ENCODE peak calls at places on chromosomes 7 and 10, in four cellular contexts. One of them, this sample, is unnamed.

GRCh38 chr10:92110039-92110794 is 180.7 kb downstream of the CPEB3 start:
- DNase-seq in neural crest cell: no peak
- DNase-seq in glutamatergic neuron: no peak
- DNase-seq in dorsolateral prefrontal cortex: no peak
- DNase-seq in this sample: no peak

GRCh38 chr10:103632247-103632642 is 138.7 kb downstream of the NEURL1 start:
- DNase-seq in glutamatergic neuron: no peak
- DNase-seq in neural crest cell: no peak
- DNase-seq in dorsolateral prefrontal cortex: no peak
- DNase-seq in this sample: no peak

GRCh38 chr7:33706666-33707194 is 198.6 kb upstream of the BMPER start:
- DNase-seq in neural crest cell: no peak
- DNase-seq in dorsolateral prefrontal cortex: no peak
- DNase-seq in glutamatergic neuron: no peak
- DNase-seq in this sample: no peak

GRCh38 chr7:17253885-17254284 is 44.6 kb upstream of the AHR start:
- DNase-seq in neural crest cell: no peak
- DNase-seq in glutamatergic neuron: no peak
- DNase-seq in dorsolateral prefrontal cortex: no peak
- DNase-seq in this sample: no peak

GRCh38 chr7:33399528-33400213 is 270.3 kb downstream of the BBS9 start:
- DNase-seq in glutamatergic neuron: no peak
- DNase-seq in dorsolateral prefrontal cortex: no peak
- DNase-seq in neural crest cell: no peak
- DNase-seq in this sample: no peak

GRCh38 chr10:90642136-90642535 is 215.7 kb downstream of the HTR7 start:
- DNase-seq in dorsolateral prefrontal cortex: no peak
- DNase-seq in neural crest cell: no peak
- DNase-seq in glutamatergic neuron: no peak
- DNase-seq in this sample: no peak

GRCh38 chr7:81846398-81846797 is 76.6 kb upstream of the HGF start:
- DNase-seq in dorsolateral prefrontal cortex: no peak
- DNase-seq in glutamatergic neuron: no peak
- DNase-seq in neural crest cell: no peak
- DNase-seq in this sample: no peak

GRCh38 chr7:25031007-25031406 is 51.0 kb upstream of the OSBPL3 start:
- DNase-seq in dorsolateral prefrontal cortex: no peak
- DNase-seq in neural crest cell: no peak
- DNase-seq in glutamatergic neuron: no peak
- DNase-seq in this sample: peak

GRCh38 chr10:43417950-43418768 is 9.2 kb upstream of the HNRNPF start:
- DNase-seq in neural crest cell: no peak
- DNase-seq in glutamatergic neuron: no peak
- DNase-seq in dorsolateral prefrontal cortex: no peak
- DNase-seq in this sample: peak

GRCh38 chr10:72298774-72299519 is 25.2 kb downstream of the DDIT4 start:
- DNase-seq in neural crest cell: no peak
- DNase-seq in dorsolateral prefrontal cortex: no peak
- DNase-seq in glutamatergic neuron: no peak
- DNase-seq in this sample: no peak

GRCh38 chr10:13939391-13939790 is 352.6 kb downstream of the PRPF18 start:
- DNase-seq in neural crest cell: no peak
- DNase-seq in dorsolateral prefrontal cortex: no peak
- DNase-seq in glutamatergic neuron: no peak
- DNase-seq in this sample: no peak

GRCh38 chr10:80472234-80473095 is 18.4 kb downstream of the TSPAN14 start:
- DNase-seq in dorsolateral prefrontal cortex: no peak
- DNase-seq in neural crest cell: no peak
- DNase-seq in glutamatergic neuron: no peak
- DNase-seq in this sample: peak

GRCh38 chr10:77844177-77844576 is 82.4 kb downstream of the DLG5 start:
- DNase-seq in dorsolateral prefrontal cortex: no peak
- DNase-seq in glutamatergic neuron: no peak
- DNase-seq in neural crest cell: no peak
- DNase-seq in this sample: no peak

GRCh38 chr10:104117839-104118323 is 4.1 kb upstream of the SFR1 start:
- DNase-seq in dorsolateral prefrontal cortex: no peak
- DNase-seq in neural crest cell: no peak
- DNase-seq in glutamatergic neuron: no peak
- DNase-seq in this sample: no peak

GRCh38 chr7:158824028-158824427 is 5.3 kb downstream of the ESYT2 start:
- DNase-seq in glutamatergic neuron: no peak
- DNase-seq in dorsolateral prefrontal cortex: no peak
- DNase-seq in neural crest cell: no peak
- DNase-seq in this sample: peak

GRCh38 chr10:84563868-84564267 is 235.5 kb downstream of the CCSER2 start:
- DNase-seq in neural crest cell: no peak
- DNase-seq in dorsolateral prefrontal cortex: no peak
- DNase-seq in glutamatergic neuron: no peak
- DNase-seq in this sample: no peak

GRCh38 chr10:79399242-79399831 is 46.1 kb downstream of the ZCCHC24 start:
- DNase-seq in glutamatergic neuron: no peak
- DNase-seq in dorsolateral prefrontal cortex: peak
- DNase-seq in neural crest cell: peak
- DNase-seq in this sample: no peak

GRCh38 chr10:13987472-13987871 is 343.3 kb downstream of the FRMD4A start:
- DNase-seq in neural crest cell: no peak
- DNase-seq in glutamatergic neuron: no peak
- DNase-seq in dorsolateral prefrontal cortex: no peak
- DNase-seq in this sample: no peak

GRCh38 chr10:123751340-123751739 is 85.2 kb downstream of the GPR26 start:
- DNase-seq in dorsolateral prefrontal cortex: no peak
- DNase-seq in glutamatergic neuron: no peak
- DNase-seq in neural crest cell: no peak
- DNase-seq in this sample: no peak

GRCh38 chr7:30029696-30030095 is 1.5 kb downstream of the PLEKHA8 start:
- DNase-seq in neural crest cell: no peak
- DNase-seq in dorsolateral prefrontal cortex: no peak
- DNase-seq in glutamatergic neuron: no peak
- DNase-seq in this sample: no peak

GRCh38 chr7:42254217-42254616 is 17.2 kb upstream of the GLI3 start:
- DNase-seq in glutamatergic neuron: no peak
- DNase-seq in neural crest cell: no peak
- DNase-seq in dorsolateral prefrontal cortex: no peak
- DNase-seq in this sample: no peak

GRCh38 chr7:8068892-8069686 is 100.5 kb downstream of the GLCCI1 start:
- DNase-seq in neural crest cell: no peak
- DNase-seq in dorsolateral prefrontal cortex: no peak
- DNase-seq in glutamatergic neuron: peak
- DNase-seq in this sample: no peak

GRCh38 chr7:141551080-141551772 is at the start of gene AGK:
- DNase-seq in glutamatergic neuron: peak
- DNase-seq in dorsolateral prefrontal cortex: peak
- DNase-seq in neural crest cell: peak
- DNase-seq in this sample: peak

GRCh38 chr10:70690584-70690983 is 18.3 kb downstream of the ADAMTS14 start:
- DNase-seq in neural crest cell: no peak
- DNase-seq in dorsolateral prefrontal cortex: no peak
- DNase-seq in glutamatergic neuron: no peak
- DNase-seq in this sample: no peak

GRCh38 chr10:20885678-20886077 is 11.4 kb downstream of the NEBL start:
- DNase-seq in dorsolateral prefrontal cortex: no peak
- DNase-seq in neural crest cell: no peak
- DNase-seq in glutamatergic neuron: no peak
- DNase-seq in this sample: no peak

GRCh38 chr10:31464552-31464951 is 145.5 kb downstream of the ZEB1 start:
- DNase-seq in neural crest cell: no peak
- DNase-seq in dorsolateral prefrontal cortex: no peak
- DNase-seq in glutamatergic neuron: no peak
- DNase-seq in this sample: no peak

GRCh38 chr7:80134536-80135305 is at the start of gene GNAI1:
- DNase-seq in dorsolateral prefrontal cortex: peak
- DNase-seq in glutamatergic neuron: peak
- DNase-seq in neural crest cell: peak
- DNase-seq in this sample: peak

GRCh38 chr10:118800920-118801319 is 46.1 kb upstream of the CACUL1 start:
- DNase-seq in glutamatergic neuron: no peak
- DNase-seq in neural crest cell: no peak
- DNase-seq in dorsolateral prefrontal cortex: no peak
- DNase-seq in this sample: no peak

GRCh38 chr7:43856996-43857395 is 12.3 kb downstream of the MRPS24 start:
- DNase-seq in neural crest cell: no peak
- DNase-seq in dorsolateral prefrontal cortex: no peak
- DNase-seq in glutamatergic neuron: no peak
- DNase-seq in this sample: no peak

GRCh38 chr10:26269754-26270153 is 53.2 kb downstream of the GAD2 start:
- DNase-seq in neural crest cell: peak
- DNase-seq in glutamatergic neuron: no peak
- DNase-seq in dorsolateral prefrontal cortex: no peak
- DNase-seq in this sample: peak

GRCh38 chr10:75111367-75111905 is at the start of gene SAMD8:
- DNase-seq in neural crest cell: peak
- DNase-seq in glutamatergic neuron: peak
- DNase-seq in dorsolateral prefrontal cortex: peak
- DNase-seq in this sample: peak
- TF ChIP-seq CTCF in neural crest cell: peak
- TF ChIP-seq CTCF in glutamatergic neuron: peak
- TF ChIP-seq CTCF in dorsolateral prefrontal cortex: peak
- TF ChIP-seq CTCF in this sample: peak

GRCh38 chr10:88769384-88769783 is 9.6 kb downstream of the LIPN start:
- DNase-seq in neural crest cell: no peak
- DNase-seq in dorsolateral prefrontal cortex: no peak
- DNase-seq in glutamatergic neuron: no peak
- DNase-seq in this sample: no peak
- TF ChIP-seq CTCF in neural crest cell: no peak
- TF ChIP-seq CTCF in dorsolateral prefrontal cortex: no peak
- TF ChIP-seq CTCF in glutamatergic neuron: no peak
- TF ChIP-seq CTCF in this sample: no peak

GRCh38 chr7:99324559-99324958 is 1.1 kb upstream of the ARPC1A start:
- DNase-seq in neural crest cell: no peak
- DNase-seq in dorsolateral prefrontal cortex: no peak
- DNase-seq in glutamatergic neuron: no peak
- DNase-seq in this sample: no peak

GRCh38 chr7:99331002-99331401 is 5.3 kb downstream of the ARPC1A start:
- DNase-seq in glutamatergic neuron: no peak
- DNase-seq in dorsolateral prefrontal cortex: no peak
- DNase-seq in neural crest cell: no peak
- DNase-seq in this sample: no peak

GRCh38 chr7:99324966-99325596 is 617 bp upstream of the ARPC1A start:
- DNase-seq in glutamatergic neuron: no peak
- DNase-seq in neural crest cell: no peak
- DNase-seq in dorsolateral prefrontal cortex: no peak
- DNase-seq in this sample: no peak

GRCh38 chr7:99326408-99326782 is 697 bp downstream of the ARPC1A start:
- DNase-seq in dorsolateral prefrontal cortex: no peak
- DNase-seq in neural crest cell: no peak
- DNase-seq in glutamatergic neuron: no peak
- DNase-seq in this sample: no peak

GRCh38 chr7:99325597-99326407 is at the start of gene ARPC1A:
- DNase-seq in dorsolateral prefrontal cortex: peak
- DNase-seq in neural crest cell: peak
- DNase-seq in glutamatergic neuron: peak
- DNase-seq in this sample: peak
- TF ChIP-seq CTCF in dorsolateral prefrontal cortex: peak
- TF ChIP-seq CTCF in neural crest cell: peak
- TF ChIP-seq CTCF in glutamatergic neuron: peak
- TF ChIP-seq CTCF in this sample: no peak

GRCh38 chr7:46131916-46132795 is 211.1 kb upstream of the IGFBP3 start:
- DNase-seq in dorsolateral prefrontal cortex: no peak
- DNase-seq in neural crest cell: no peak
- DNase-seq in glutamatergic neuron: no peak
- DNase-seq in this sample: no peak
- TF ChIP-seq CTCF in dorsolateral prefrontal cortex: no peak
- TF ChIP-seq CTCF in neural crest cell: peak
- TF ChIP-seq CTCF in glutamatergic neuron: no peak
- TF ChIP-seq CTCF in this sample: no peak

DNA sequence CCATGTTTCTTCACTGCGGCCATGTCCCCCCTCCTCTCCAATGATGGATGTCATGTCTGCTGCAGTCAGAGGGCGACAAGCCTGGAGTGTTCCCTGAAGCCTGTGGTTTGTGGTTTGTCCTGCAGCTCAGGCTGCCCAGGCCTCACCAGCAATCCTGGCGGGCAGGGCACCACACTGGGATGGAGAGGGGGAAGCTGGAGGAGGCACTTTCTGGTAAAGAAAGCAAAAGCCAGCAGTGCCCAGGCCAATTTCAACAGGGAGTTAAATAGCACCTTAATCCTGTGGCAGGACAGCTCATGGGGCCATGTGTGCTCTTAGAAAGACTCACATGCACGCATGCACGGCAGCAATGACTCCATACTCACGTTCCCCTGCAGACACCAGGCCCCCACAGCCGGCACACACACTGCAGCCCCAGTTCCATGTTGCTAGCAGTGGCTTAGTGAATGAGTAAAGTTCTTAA is 158.3 kb downstream of the EGFR start:
- DNase-seq in neural crest cell: no peak
- DNase-seq in glutamatergic neuron: no peak
- DNase-seq in dorsolateral prefrontal cortex: no peak
- DNase-seq in this sample: no peak
- TF ChIP-seq CTCF in neural crest cell: no peak
- TF ChIP-seq CTCF in glutamatergic neuron: no peak
- TF ChIP-seq CTCF in dorsolateral prefrontal cortex: no peak
- TF ChIP-seq CTCF in this sample: no peak

DNA sequence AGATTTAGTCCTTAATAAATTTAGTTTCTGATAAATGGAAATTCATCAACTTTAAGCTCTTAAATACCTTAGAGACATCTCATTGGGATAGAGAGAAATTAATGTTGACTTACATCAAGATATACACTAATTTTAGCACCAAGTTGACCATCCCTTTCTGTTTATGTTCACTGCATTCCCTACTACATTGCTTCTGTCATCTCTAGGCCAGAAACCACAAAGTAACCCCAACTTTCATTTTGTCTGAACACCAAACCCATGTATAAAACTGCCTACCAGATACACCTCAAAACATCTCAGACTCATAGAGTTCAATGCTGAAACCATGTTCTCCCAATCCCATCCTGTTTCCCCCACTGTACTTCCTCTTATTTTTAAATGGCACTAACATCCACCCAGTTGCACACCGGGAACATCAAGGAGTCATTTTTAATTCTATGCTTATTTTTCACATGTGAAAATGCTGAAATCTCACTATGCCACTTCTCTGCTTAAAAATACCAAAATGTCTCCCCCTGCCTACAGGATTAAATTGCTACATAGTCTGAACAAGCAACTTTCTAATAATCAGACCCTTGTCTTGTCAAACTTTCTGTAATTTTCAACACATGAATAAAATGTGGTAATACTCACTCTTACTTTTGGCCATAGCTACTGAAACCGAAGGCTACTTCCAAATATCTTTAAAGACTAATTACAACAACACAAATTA is 201.6 kb downstream of the SEMA3D start:
- DNase-seq in neural crest cell: no peak
- DNase-seq in glutamatergic neuron: no peak
- DNase-seq in dorsolateral prefrontal cortex: no peak
- DNase-seq in this sample: no peak
- TF ChIP-seq CTCF in neural crest cell: no peak
- TF ChIP-seq CTCF in glutamatergic neuron: no peak
- TF ChIP-seq CTCF in dorsolateral prefrontal cortex: no peak
- TF ChIP-seq CTCF in this sample: no peak

This sample was measured in GM10248.